ENCODE peak calls at places on chromosomes 1 and 21, in four cellular contexts. A, M, G and D are unnamed samples.

GRCh38 chr1:158506369-158506987 is 34.5 kb downstream of the OR10R2 start:
- DNase-seq in M (no peak), A (peak), G (no peak), D (no peak)

GRCh38 chr21:37986751-37987399 is 70.6 kb upstream of the KCNJ6 start:
- DNase-seq in G (no peak), A (no peak), M (no peak), D (no peak)

GRCh38 chr1:33462449-33463164 is 9.8 kb upstream of the ZSCAN20 start:
- DNase-seq in G (no peak), A (no peak), M (no peak), D (no peak)

GRCh38 chr1:20147846-20148570 is 8.9 kb downstream of the PLA2G2F start:
- DNase-seq in M (no peak), A (no peak), G (no peak), D (no peak)

GRCh38 chr1:171254859-171255258 is 6.6 kb downstream of the FMO1 start:
- DNase-seq in G (no peak), A (no peak), M (no peak), D (no peak)

GRCh38 chr1:227903614-227904501 is 43.9 kb downstream of the WNT9A start:
- DNase-seq in G (peak), M (no peak), A (peak), D (no peak)

GRCh38 chr1:17886838-17887441 is 131.8 kb downstream of the ACTL8 start:
- DNase-seq in G (no peak), M (no peak), A (no peak), D (no peak)

GRCh38 chr1:153548722-153549695 is at the start of gene S100A3:
- DNase-seq in M (no peak), G (no peak), A (peak), D (peak)

GRCh38 chr1:5947978-5948680 is 44.1 kb downstream of the NPHP4 start:
- DNase-seq in M (no peak), G (no peak), A (no peak), D (no peak)

GRCh38 chr1:43935711-43936427 is 2.3 kb downstream of the ARTN start:
- DNase-seq in M (no peak), G (no peak), A (no peak), D (no peak)

GRCh38 chr1:223466156-223466555 is 72.9 kb downstream of the CCDC185 start:
- DNase-seq in A (no peak), G (no peak), M (no peak), D (no peak)

GRCh38 chr1:161487483-161487827 is 17.8 kb upstream of the FCGR2A start:
- DNase-seq in G (no peak), A (peak), M (no peak), D (no peak)

GRCh38 chr1:224357626-224358124 is 996 bp downstream of the CNIH4 start:
- DNase-seq in G (no peak), A (no peak), M (no peak), D (no peak)

GRCh38 chr1:54153548-54154439 is 994 bp upstream of the CDCP2 start:
- DNase-seq in A (peak), G (no peak), M (peak), D (no peak)

GRCh38 chr1:54812801-54813478 is 11.8 kb upstream of the TTC22 start:
- DNase-seq in M (no peak), G (no peak), A (no peak), D (no peak)

GRCh38 chr1:245566952-245567351 is 412.2 kb downstream of the KIF26B start:
- DNase-seq in A (no peak), M (no peak), G (no peak), D (peak)

GRCh38 chr1:99648107-99648506 is 2.2 kb downstream of the PALMD start:
- DNase-seq in G (peak), M (no peak), A (peak), D (no peak)

GRCh38 chr21:46227811-46228344 is 696 bp downstream of the LSS start:
- DNase-seq in A (no peak), M (no peak), G (no peak), D (no peak)

GRCh38 chr1:170664283-170664827 is 424 bp downstream of the PRRX1 start:
- DNase-seq in M (no peak), G (no peak), A (peak), D (no peak)

GRCh38 chr1:234899041-234899787 is 229.4 kb downstream of the TOMM20 start:
- DNase-seq in G (no peak), A (peak), M (no peak), D (no peak)

GRCh38 chr1:170836146-170836545 is 99.2 kb upstream of the MROH9 start:
- DNase-seq in G (no peak), M (no peak), A (no peak), D (no peak)

GRCh38 chr1:65209005-65209885 is 61.2 kb downstream of the AK4 start:
- DNase-seq in M (no peak), A (no peak), G (peak), D (no peak)